ENCODE peak calls at places on chromosomes 2 and 18, in four cellular contexts. One of them, this sample, is unnamed.

GRCh38 chr18:39647627-39648502 is 2082.3 kb upstream of the CELF4 start:
- DNase-seq in brain microvascular endothelial cell: peak
- DNase-seq in adrenal gland: no peak
- DNase-seq in cardiac muscle cell: peak
- DNase-seq in this sample: peak

GRCh38 chr2:10720306-10720705 is 1.1 kb upstream of the ATP6V1C2 start:
- DNase-seq in brain microvascular endothelial cell: no peak
- DNase-seq in adrenal gland: no peak
- DNase-seq in cardiac muscle cell: no peak
- DNase-seq in this sample: no peak

GRCh38 chr2:71811157-71811556 is 336.5 kb downstream of the CYP26B1 start:
- DNase-seq in brain microvascular endothelial cell: no peak
- DNase-seq in adrenal gland: no peak
- DNase-seq in cardiac muscle cell: no peak
- DNase-seq in this sample: no peak

GRCh38 chr2:95050385-95051300 is 25.1 kb downstream of the MAL start:
- DNase-seq in brain microvascular endothelial cell: no peak
- DNase-seq in adrenal gland: no peak
- DNase-seq in cardiac muscle cell: peak
- DNase-seq in this sample: no peak

GRCh38 chr2:169776483-169776802 is 22.2 kb upstream of the SSB start:
- DNase-seq in brain microvascular endothelial cell: no peak
- DNase-seq in adrenal gland: no peak
- DNase-seq in cardiac muscle cell: no peak
- DNase-seq in this sample: no peak

GRCh38 chr18:5073026-5073944 is 123.8 kb downstream of the AKAIN1 start:
- DNase-seq in brain microvascular endothelial cell: peak
- DNase-seq in adrenal gland: no peak
- DNase-seq in cardiac muscle cell: peak
- DNase-seq in this sample: no peak

GRCh38 chr2:28348149-28348567 is 44.5 kb upstream of the FOSL2 start:
- DNase-seq in brain microvascular endothelial cell: no peak
- DNase-seq in adrenal gland: peak
- DNase-seq in cardiac muscle cell: no peak
- DNase-seq in this sample: no peak

GRCh38 chr18:70421471-70421870 is 132.6 kb downstream of the SOCS6 start:
- DNase-seq in brain microvascular endothelial cell: peak
- DNase-seq in adrenal gland: no peak
- DNase-seq in cardiac muscle cell: no peak
- DNase-seq in this sample: peak

GRCh38 chr2:43152711-43153627 is 73.4 kb downstream of the ZFP36L2 start:
- DNase-seq in brain microvascular endothelial cell: no peak
- DNase-seq in adrenal gland: no peak
- DNase-seq in cardiac muscle cell: no peak
- DNase-seq in this sample: no peak

GRCh38 chr18:21314721-21315120 is 72.7 kb downstream of the GREB1L start:
- DNase-seq in brain microvascular endothelial cell: no peak
- DNase-seq in adrenal gland: no peak
- DNase-seq in cardiac muscle cell: no peak
- DNase-seq in this sample: no peak

GRCh38 chr18:79915161-79916127 is 36.0 kb downstream of the SLC66A2 start:
- DNase-seq in brain microvascular endothelial cell: no peak
- DNase-seq in adrenal gland: no peak
- DNase-seq in cardiac muscle cell: no peak
- DNase-seq in this sample: no peak

GRCh38 chr2:96164459-96165184 is 19.4 kb upstream of the DUSP2 start:
- DNase-seq in brain microvascular endothelial cell: no peak
- DNase-seq in adrenal gland: no peak
- DNase-seq in cardiac muscle cell: no peak
- DNase-seq in this sample: no peak

GRCh38 chr2:63983986-63984605 is 35.1 kb downstream of the VPS54 start:
- DNase-seq in brain microvascular endothelial cell: no peak
- DNase-seq in adrenal gland: no peak
- DNase-seq in cardiac muscle cell: peak
- DNase-seq in this sample: no peak

GRCh38 chr2:120443946-120444345 is 98.0 kb downstream of the INHBB start:
- DNase-seq in brain microvascular endothelial cell: no peak
- DNase-seq in adrenal gland: no peak
- DNase-seq in cardiac muscle cell: no peak
- DNase-seq in this sample: no peak

GRCh38 chr2:216188956-216189355 is 79.8 kb downstream of the XRCC5 start:
- DNase-seq in brain microvascular endothelial cell: no peak
- DNase-seq in adrenal gland: no peak
- DNase-seq in cardiac muscle cell: no peak
- DNase-seq in this sample: no peak

GRCh38 chr2:171878481-171878993 is 15.5 kb downstream of the SLC25A12 start:
- DNase-seq in brain microvascular endothelial cell: peak
- DNase-seq in adrenal gland: peak
- DNase-seq in cardiac muscle cell: peak
- DNase-seq in this sample: no peak

GRCh38 chr2:191500566-191501389 is 177.2 kb upstream of the NABP1 start:
- DNase-seq in brain microvascular endothelial cell: no peak
- DNase-seq in adrenal gland: no peak
- DNase-seq in cardiac muscle cell: no peak
- DNase-seq in this sample: no peak

GRCh38 chr2:170928036-170928823 is 823 bp upstream of the GORASP2 start:
- DNase-seq in brain microvascular endothelial cell: no peak
- DNase-seq in adrenal gland: no peak
- DNase-seq in cardiac muscle cell: peak
- DNase-seq in this sample: no peak

GRCh38 chr2:218781691-218782528 is at the start of gene CYP27A1:
- DNase-seq in brain microvascular endothelial cell: no peak
- DNase-seq in adrenal gland: peak
- DNase-seq in cardiac muscle cell: peak
- DNase-seq in this sample: no peak

GRCh38 chr18:23805898-23806297 is 116.6 kb downstream of the LAMA3 start:
- DNase-seq in brain microvascular endothelial cell: peak
- DNase-seq in adrenal gland: no peak
- DNase-seq in cardiac muscle cell: peak
- DNase-seq in this sample: no peak

GRCh38 chr18:48868468-48869466 is 82.0 kb downstream of the SMAD7 start:
- DNase-seq in brain microvascular endothelial cell: no peak
- DNase-seq in adrenal gland: no peak
- DNase-seq in cardiac muscle cell: no peak
- DNase-seq in this sample: peak

GRCh38 chr2:138245309-138245708 is 256.3 kb upstream of the SPOPL start:
- DNase-seq in brain microvascular endothelial cell: no peak
- DNase-seq in adrenal gland: no peak
- DNase-seq in cardiac muscle cell: no peak
- DNase-seq in this sample: no peak

GRCh38 chr2:36756438-36756837 is 59.9 kb downstream of the VIT start:
- DNase-seq in brain microvascular endothelial cell: no peak
- DNase-seq in adrenal gland: no peak
- DNase-seq in cardiac muscle cell: peak
- DNase-seq in this sample: no peak

GRCh38 chr2:28366496-28367282 is 26.0 kb upstream of the FOSL2 start:
- DNase-seq in brain microvascular endothelial cell: peak
- DNase-seq in adrenal gland: peak
- DNase-seq in cardiac muscle cell: peak
- DNase-seq in this sample: no peak

GRCh38 chr2:37982147-37982582 is 57.1 kb downstream of the RMDN2 start:
- DNase-seq in brain microvascular endothelial cell: peak
- DNase-seq in adrenal gland: peak
- DNase-seq in cardiac muscle cell: peak
- DNase-seq in this sample: no peak

GRCh38 chr2:185979546-185980071 is 241.0 kb downstream of the FSIP2 start:
- DNase-seq in brain microvascular endothelial cell: no peak
- DNase-seq in adrenal gland: no peak
- DNase-seq in cardiac muscle cell: no peak
- DNase-seq in this sample: no peak

GRCh38 chr2:67733517-67733916 is 329.3 kb downstream of the C1D start:
- DNase-seq in brain microvascular endothelial cell: peak
- DNase-seq in adrenal gland: peak
- DNase-seq in cardiac muscle cell: peak
- DNase-seq in this sample: no peak

GRCh38 chr2:96503637-96504243 is 1.4 kb downstream of the NEURL3 start:
- DNase-seq in brain microvascular endothelial cell: no peak
- DNase-seq in adrenal gland: no peak
- DNase-seq in cardiac muscle cell: no peak
- DNase-seq in this sample: no peak

GRCh38 chr2:235845245-235845644 is 322.9 kb downstream of the GBX2 start:
- DNase-seq in brain microvascular endothelial cell: no peak
- DNase-seq in adrenal gland: no peak
- DNase-seq in cardiac muscle cell: no peak
- DNase-seq in this sample: no peak

GRCh38 chr2:228917195-228917594 is 353.9 kb downstream of the PID1 start:
- DNase-seq in brain microvascular endothelial cell: peak
- DNase-seq in adrenal gland: no peak
- DNase-seq in cardiac muscle cell: peak
- DNase-seq in this sample: no peak

GRCh38 chr18:4391859-4392258 is 63.2 kb downstream of the DLGAP1 start:
- DNase-seq in brain microvascular endothelial cell: no peak
- DNase-seq in adrenal gland: no peak
- DNase-seq in cardiac muscle cell: no peak
- DNase-seq in this sample: no peak

GRCh38 chr2:11304476-11304875 is 40.0 kb downstream of the ROCK2 start:
- DNase-seq in brain microvascular endothelial cell: no peak
- DNase-seq in adrenal gland: no peak
- DNase-seq in cardiac muscle cell: no peak
- DNase-seq in this sample: no peak

GRCh38 chr2:26934985-26935384 is 35.5 kb upstream of the MAPRE3 start:
- DNase-seq in brain microvascular endothelial cell: no peak
- DNase-seq in adrenal gland: no peak
- DNase-seq in cardiac muscle cell: no peak
- DNase-seq in this sample: no peak

GRCh38 chr2:215929602-215930335 is 83.6 kb downstream of the MREG start:
- DNase-seq in brain microvascular endothelial cell: peak
- DNase-seq in adrenal gland: no peak
- DNase-seq in cardiac muscle cell: no peak
- DNase-seq in this sample: no peak

GRCh38 chr2:196234672-196235071 is 63.3 kb upstream of the STK17B start:
- DNase-seq in brain microvascular endothelial cell: peak
- DNase-seq in adrenal gland: no peak
- DNase-seq in cardiac muscle cell: peak
- DNase-seq in this sample: peak

GRCh38 chr2:197204855-197205254 is 105.7 kb downstream of the ANKRD44 start:
- DNase-seq in brain microvascular endothelial cell: no peak
- DNase-seq in adrenal gland: no peak
- DNase-seq in cardiac muscle cell: peak
- DNase-seq in this sample: no peak

GRCh38 chr2:23654756-23655155 is 269.8 kb downstream of the KLHL29 start:
- DNase-seq in brain microvascular endothelial cell: no peak
- DNase-seq in adrenal gland: no peak
- DNase-seq in cardiac muscle cell: no peak
- DNase-seq in this sample: no peak

GRCh38 chr2:180980943-180981898 is 816 bp downstream of the UBE2E3 start:
- DNase-seq in brain microvascular endothelial cell: peak
- DNase-seq in adrenal gland: peak
- DNase-seq in cardiac muscle cell: peak
- DNase-seq in this sample: no peak

DNA sequence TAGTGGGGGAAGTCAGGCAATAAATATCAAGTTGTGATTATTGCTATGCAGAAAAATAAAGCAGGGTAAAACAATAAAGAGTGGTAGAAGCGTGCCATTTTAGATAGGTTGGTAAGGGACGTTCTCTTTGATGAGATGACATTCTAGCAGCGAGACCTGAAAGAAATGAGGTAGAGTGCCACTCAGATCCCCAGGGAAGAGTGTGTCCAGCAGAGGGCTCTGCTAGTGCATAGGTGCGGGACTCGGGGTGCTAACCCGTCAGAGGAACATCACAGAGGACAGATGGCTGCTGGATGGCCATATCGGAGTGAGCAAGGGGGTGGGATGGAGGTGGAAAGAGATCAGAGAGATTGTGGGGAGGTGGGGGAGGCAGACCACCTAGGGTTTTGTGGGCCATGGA is 16.3 kb upstream of the GTF2A1L start:
- DNase-seq in brain microvascular endothelial cell: peak
- DNase-seq in adrenal gland: no peak
- DNase-seq in cardiac muscle cell: peak
- DNase-seq in this sample: no peak
- TF ChIP-seq CTCF in brain microvascular endothelial cell: peak
- TF ChIP-seq CTCF in adrenal gland: no peak
- TF ChIP-seq CTCF in cardiac muscle cell: peak
- TF ChIP-seq CTCF in this sample: peak

GRCh38 chr2:112154246-112155110 is 16.3 kb downstream of the FBLN7 start:
- DNase-seq in brain microvascular endothelial cell: no peak
- DNase-seq in adrenal gland: no peak
- DNase-seq in cardiac muscle cell: no peak
- DNase-seq in this sample: no peak
- H3K4me3 ChIP-seq in brain microvascular endothelial cell: no peak
- H3K4me3 ChIP-seq in adrenal gland: no peak
- H3K4me3 ChIP-seq in cardiac muscle cell: no peak
- H3K4me3 ChIP-seq in this sample: no peak

DNA sequence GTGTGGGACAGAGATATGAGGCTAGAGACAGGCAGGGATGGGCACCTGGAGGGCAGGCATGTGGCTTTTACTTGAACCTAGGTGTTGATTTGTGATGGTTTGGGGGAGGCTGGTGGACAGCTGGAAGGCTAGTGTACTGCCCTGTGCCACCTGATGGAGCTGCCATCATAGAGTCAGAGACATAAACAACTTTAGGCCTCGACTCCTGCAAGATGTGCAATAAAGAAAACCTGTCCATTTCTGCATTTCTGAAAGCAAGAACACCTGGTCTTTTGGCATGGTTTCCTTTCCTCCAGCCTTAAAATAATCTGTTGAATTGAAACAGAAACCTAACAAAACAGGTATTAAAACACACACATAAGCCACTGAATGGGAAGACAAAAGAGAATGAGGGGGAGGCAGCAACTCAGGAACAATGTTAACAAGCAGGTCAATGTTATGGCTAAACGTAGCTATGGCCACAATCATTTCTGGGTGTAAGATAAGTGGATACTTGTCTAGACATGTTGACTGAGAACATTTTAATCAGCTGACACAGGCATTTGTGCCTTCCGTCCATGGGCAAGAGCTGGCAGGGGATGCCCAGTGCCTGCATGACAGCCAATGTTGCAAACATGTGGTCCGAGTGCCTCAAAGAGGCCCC is 87.8 kb downstream of the KCTD1 start:
- DNase-seq in brain microvascular endothelial cell: peak
- DNase-seq in adrenal gland: no peak
- DNase-seq in cardiac muscle cell: peak
- DNase-seq in this sample: no peak
- TF ChIP-seq CTCF in brain microvascular endothelial cell: no peak
- TF ChIP-seq CTCF in adrenal gland: no peak
- TF ChIP-seq CTCF in cardiac muscle cell: no peak
- TF ChIP-seq CTCF in this sample: no peak

GRCh38 chr2:241857041-241857541 is 1.6 kb downstream of the PDCD1 start:
- DNase-seq in brain microvascular endothelial cell: no peak
- DNase-seq in adrenal gland: peak
- DNase-seq in cardiac muscle cell: no peak
- DNase-seq in this sample: no peak

GRCh38 chr2:241859017-241859435 is 332 bp upstream of the PDCD1 start:
- DNase-seq in brain microvascular endothelial cell: no peak
- DNase-seq in adrenal gland: no peak
- DNase-seq in cardiac muscle cell: no peak
- DNase-seq in this sample: no peak

GRCh38 chr2:241855888-241856422 is 2.7 kb downstream of the PDCD1 start:
- DNase-seq in brain microvascular endothelial cell: no peak
- DNase-seq in adrenal gland: no peak
- DNase-seq in cardiac muscle cell: no peak
- DNase-seq in this sample: no peak

GRCh38 chr2:241858206-241859016 is at the start of gene PDCD1:
- DNase-seq in brain microvascular endothelial cell: no peak
- DNase-seq in adrenal gland: no peak
- DNase-seq in cardiac muscle cell: no peak
- DNase-seq in this sample: no peak

GRCh38 chr2:241857572-241858121 is 1.0 kb downstream of the PDCD1 start:
- DNase-seq in brain microvascular endothelial cell: no peak
- DNase-seq in adrenal gland: no peak
- DNase-seq in cardiac muscle cell: no peak
- DNase-seq in this sample: no peak
- H3K4me3 ChIP-seq in brain microvascular endothelial cell: no peak
- H3K4me3 ChIP-seq in adrenal gland: no peak
- H3K4me3 ChIP-seq in cardiac muscle cell: no peak
- H3K4me3 ChIP-seq in this sample: no peak

This sample was measured in retinal pigment epithelial cell.